ENCODE peak calls at places on chromosome 9, in eight cellular contexts. O, W, Y, V, N, E, P and S are unnamed samples.

GRCh38 chr9:120808931-120809330 is 15.7 kb upstream of the FBXW2 start:
- DNase-seq in W (no peak), Y (no peak), E (no peak), V (no peak), O (no peak), N (no peak), P (no peak), S (no peak)

GRCh38 chr9:92146610-92147009 is 31.4 kb upstream of the SPTLC1 start:
- DNase-seq in N (peak; percentile 38), V (no peak), P (no peak), Y (peak; percentile 58), O (no peak), E (peak; percentile 55), W (peak; percentile 14), S (no peak)

GRCh38 chr9:127661342-127661741 is 45.4 kb upstream of the CFAP157 start:
- DNase-seq in P (no peak), O (no peak), W (no peak), E (no peak), Y (no peak), N (no peak), V (no peak), S (no peak)

GRCh38 chr9:27537027-27537435 is 7.4 kb upstream of the MOB3B start:
- DNase-seq in Y (no peak), P (no peak), W (no peak), V (no peak), N (no peak), O (no peak), E (no peak), S (no peak)

GRCh38 chr9:137411260-137411659 is 11.7 kb downstream of the EXD3 start:
- DNase-seq in W (peak; percentile 27), E (peak; percentile 43), P (no peak), Y (peak; percentile 38), N (no peak), V (no peak), O (no peak), S (no peak)

GRCh38 chr9:3419892-3420291 is 105.9 kb downstream of the RFX3 start:
- DNase-seq in E (no peak), P (no peak), V (no peak), Y (no peak), N (no peak), W (no peak), O (no peak), S (no peak)

GRCh38 chr9:21692390-21692789 is 110.0 kb upstream of the MTAP start:
- DNase-seq in Y (no peak), W (no peak), E (no peak), V (no peak), O (no peak), P (no peak), N (no peak), S (no peak)

GRCh38 chr9:36632892-36633291 is 60.2 kb downstream of the MELK start:
- DNase-seq in Y (peak; percentile 60), N (peak; percentile 62), P (peak; percentile 40), E (peak; percentile 45), O (no peak), W (peak; percentile 29), V (peak; percentile 68), S (peak; percentile 34)

GRCh38 chr9:121811751-121812150 is 160.3 kb downstream of the DAB2IP start:
- DNase-seq in O (no peak), E (no peak), W (no peak), V (no peak), P (no peak), Y (no peak), N (no peak), S (no peak)

GRCh38 chr9:136713555-136713949 is 1.2 kb downstream of the DIPK1B start:
- DNase-seq in Y (no peak), P (no peak), W (no peak), V (no peak), N (no peak), O (no peak), E (no peak), S (no peak)

GRCh38 chr9:133349965-133350624 is 2.1 kb downstream of the RPL7A start:
- DNase-seq in Y (no peak), P (no peak), O (no peak), V (no peak), W (no peak), N (no peak), E (no peak), S (no peak)

GRCh38 chr9:38006163-38006562 is 62.9 kb downstream of the SHB start:
- DNase-seq in W (no peak), P (no peak), N (no peak), E (no peak), V (no peak), O (no peak), Y (no peak), S (no peak)

GRCh38 chr9:134416385-134417022 is 90.2 kb downstream of the RXRA start:
- DNase-seq in V (no peak), W (no peak), Y (no peak), O (no peak), P (no peak), N (no peak), E (no peak), S (no peak)

GRCh38 chr9:7844283-7844682 is 44.7 kb upstream of the DMAC1 start:
- DNase-seq in W (peak; percentile 39), O (no peak), P (no peak), E (peak; percentile 4), Y (peak; percentile 15), N (peak; percentile 39), V (peak; percentile 51), S (no peak)